ENCODE peak calls at places on chromosomes 16 and 17, in five cellular contexts. Z is CD8-positive, alpha-beta T cell; E is ecto neural progenitor cell; N is activated T-cell treated with anti-CD3 and anti-CD28 coated beads, Interleukin-2, amount 50 U/mL, for 1 hour; D is stimulated activated naive CD8-positive, alpha-beta T cell treated with anti-CD3 and anti-CD28 coated beads, Interleukin-15, amount 100 ng/mL, for 72 hours. S is an unnamed sample.

GRCh38 chr17:27746881-27747280 is 53.4 kb downstream of the NOS2 start:
- DNase-seq in Z (no peak), E (peak), N (no peak), D (no peak), S (no peak)

GRCh38 chr17:48134912-48135480 is 27.4 kb downstream of the SNX11 start:
- DNase-seq in Z (no peak), E (no peak), N (no peak), D (no peak), S (no peak)

GRCh38 chr17:76840443-76840767 is 27.8 kb upstream of the MGAT5B start:
- DNase-seq in Z (no peak), E (no peak), N (no peak), D (no peak), S (no peak)

GRCh38 chr17:49787932-49788442 is 494 bp upstream of the KAT7 start:
- DNase-seq in Z (peak), E (peak), N (peak), D (peak), S (no peak)

GRCh38 chr16:57613514-57613913 is 14.9 kb upstream of the ADGRG1 start:
- DNase-seq in Z (no peak), E (peak), N (no peak), D (no peak), S (peak)

GRCh38 chr16:56195151-56195550 is 3.9 kb downstream of the GNAO1 start:
- DNase-seq in Z (no peak), E (no peak), N (no peak), D (no peak), S (no peak)

GRCh38 chr17:61659437-61659836 is 68.4 kb upstream of the NACA2 start:
- DNase-seq in Z (no peak), E (no peak), N (no peak), D (no peak), S (no peak)

GRCh38 chr16:29029168-29029994 is 44.5 kb downstream of the LAT start:
- DNase-seq in Z (peak), E (peak), N (peak), D (peak), S (peak)

GRCh38 chr16:86170720-86171119 is 271.8 kb downstream of the IRF8 start:
- DNase-seq in Z (no peak), E (no peak), N (no peak), D (no peak), S (no peak)

GRCh38 chr16:57152096-57153093 is 33.4 kb downstream of the PSME3IP1 start:
- DNase-seq in Z (no peak), E (no peak), N (no peak), D (peak), S (no peak)

GRCh38 chr16:85751665-85752501 is 987 bp upstream of the C16orf74 start:
- DNase-seq in Z (no peak), E (no peak), N (no peak), D (no peak), S (peak)

GRCh38 chr16:67207857-67208524 is 9.1 kb downstream of the ELMO3 start:
- DNase-seq in Z (no peak), E (no peak), N (no peak), D (no peak), S (peak)

GRCh38 chr17:6574689-6575595 is 18.6 kb upstream of the PITPNM3 start:
- DNase-seq in Z (peak), E (peak), N (no peak), D (peak), S (no peak)

GRCh38 chr17:40458001-40458791 is 14.9 kb downstream of the IGFBP4 start:
- DNase-seq in Z (no peak), E (no peak), N (no peak), D (no peak), S (no peak)

GRCh38 chr16:4111748-4112696 is 4.2 kb downstream of the ADCY9 start:
- DNase-seq in Z (no peak), E (no peak), N (no peak), D (no peak), S (no peak)

GRCh38 chr17:16925461-16926060 is 46.4 kb downstream of the TNFRSF13B start:
- DNase-seq in Z (no peak), E (no peak), N (no peak), D (no peak), S (no peak)

GRCh38 chr16:19071811-19072777 is 4.7 kb downstream of the COQ7 start:
- DNase-seq in Z (peak), E (peak), N (peak), D (peak), S (no peak)

S was measured in RWPE2.